ENCODE peak calls at places on chromosome 19, in eight cellular contexts. One of them, this sample, is unnamed.

GRCh38 chr19:51421229-51422052 is 4.0 kb upstream of the SIGLEC10 start:
- DNase-seq in AML-193: no peak
- DNase-seq in colonic mucosa: no peak
- DNase-seq in ELF-1: no peak
- DNase-seq in SK-N-SH: no peak
- DNase-seq in HTR-8/SVneo: no peak
- DNase-seq in adrenal gland: no peak
- DNase-seq in NCI-H69: no peak
- DNase-seq in this sample: no peak

GRCh38 chr19:45125975-45126493 is 33.1 kb downstream of the PPP1R37 start:
- DNase-seq in AML-193: peak
- DNase-seq in adrenal gland: peak
- DNase-seq in ELF-1: peak
- DNase-seq in colonic mucosa: peak
- DNase-seq in NCI-H69: peak
- DNase-seq in SK-N-SH: peak
- DNase-seq in HTR-8/SVneo: peak
- DNase-seq in this sample: peak

GRCh38 chr19:42475366-42475765 is 32.6 kb upstream of the CXCL17 start:
- DNase-seq in adrenal gland: no peak
- DNase-seq in SK-N-SH: no peak
- DNase-seq in NCI-H69: no peak
- DNase-seq in HTR-8/SVneo: no peak
- DNase-seq in ELF-1: peak
- DNase-seq in colonic mucosa: no peak
- DNase-seq in AML-193: no peak
- DNase-seq in this sample: no peak

GRCh38 chr19:5929646-5930045 is 15.6 kb downstream of the CAPS start:
- DNase-seq in ELF-1: no peak
- DNase-seq in colonic mucosa: no peak
- DNase-seq in SK-N-SH: no peak
- DNase-seq in AML-193: no peak
- DNase-seq in HTR-8/SVneo: no peak
- DNase-seq in adrenal gland: no peak
- DNase-seq in NCI-H69: no peak
- DNase-seq in this sample: no peak

GRCh38 chr19:20247016-20247683 is 80.1 kb downstream of the ZNF486 start:
- DNase-seq in NCI-H69: peak
- DNase-seq in adrenal gland: peak
- DNase-seq in colonic mucosa: no peak
- DNase-seq in ELF-1: peak
- DNase-seq in HTR-8/SVneo: peak
- DNase-seq in AML-193: peak
- DNase-seq in SK-N-SH: peak
- DNase-seq in this sample: peak

GRCh38 chr19:17755977-17756670 is 4.8 kb downstream of the FCHO1 start:
- DNase-seq in NCI-H69: peak
- DNase-seq in AML-193: no peak
- DNase-seq in HTR-8/SVneo: no peak
- DNase-seq in adrenal gland: peak
- DNase-seq in ELF-1: peak
- DNase-seq in SK-N-SH: peak
- DNase-seq in colonic mucosa: peak
- DNase-seq in this sample: peak

GRCh38 chr19:17125728-17126677 is 50.4 kb downstream of the MYO9B start:
- DNase-seq in adrenal gland: peak
- DNase-seq in NCI-H69: peak
- DNase-seq in ELF-1: no peak
- DNase-seq in HTR-8/SVneo: no peak
- DNase-seq in SK-N-SH: peak
- DNase-seq in AML-193: peak
- DNase-seq in colonic mucosa: peak
- DNase-seq in this sample: peak

GRCh38 chr19:46229442-46229841 is at the start of gene IGFL1:
- DNase-seq in AML-193: no peak
- DNase-seq in NCI-H69: no peak
- DNase-seq in SK-N-SH: no peak
- DNase-seq in colonic mucosa: no peak
- DNase-seq in HTR-8/SVneo: no peak
- DNase-seq in adrenal gland: no peak
- DNase-seq in ELF-1: no peak
- DNase-seq in this sample: no peak

GRCh38 chr19:36169084-36169760 is 17.0 kb upstream of the COX7A1 start:
- DNase-seq in colonic mucosa: peak
- DNase-seq in adrenal gland: no peak
- DNase-seq in ELF-1: peak
- DNase-seq in AML-193: no peak
- DNase-seq in SK-N-SH: no peak
- DNase-seq in HTR-8/SVneo: no peak
- DNase-seq in NCI-H69: peak
- DNase-seq in this sample: no peak

GRCh38 chr19:7267792-7268736 is 26.1 kb downstream of the INSR start:
- DNase-seq in HTR-8/SVneo: no peak
- DNase-seq in SK-N-SH: no peak
- DNase-seq in adrenal gland: no peak
- DNase-seq in ELF-1: no peak
- DNase-seq in NCI-H69: no peak
- DNase-seq in AML-193: peak
- DNase-seq in colonic mucosa: peak
- DNase-seq in this sample: no peak

GRCh38 chr19:3665681-3666544 is 34.4 kb downstream of the PIP5K1C start:
- DNase-seq in colonic mucosa: peak
- DNase-seq in ELF-1: peak
- DNase-seq in AML-193: peak
- DNase-seq in NCI-H69: peak
- DNase-seq in adrenal gland: peak
- DNase-seq in SK-N-SH: peak
- DNase-seq in HTR-8/SVneo: peak
- DNase-seq in this sample: peak

GRCh38 chr19:29812080-29812880 is 489 bp downstream of the CCNE1 start:
- DNase-seq in adrenal gland: peak
- DNase-seq in HTR-8/SVneo: no peak
- DNase-seq in colonic mucosa: peak
- DNase-seq in AML-193: no peak
- DNase-seq in SK-N-SH: peak
- DNase-seq in NCI-H69: peak
- DNase-seq in ELF-1: no peak
- DNase-seq in this sample: peak

GRCh38 chr19:45103625-45104319 is 10.8 kb downstream of the PPP1R37 start:
- DNase-seq in SK-N-SH: no peak
- DNase-seq in AML-193: no peak
- DNase-seq in adrenal gland: no peak
- DNase-seq in colonic mucosa: no peak
- DNase-seq in ELF-1: no peak
- DNase-seq in NCI-H69: peak
- DNase-seq in HTR-8/SVneo: no peak
- DNase-seq in this sample: peak

This sample was measured in H7.